ENCODE peak calls at places on chromosomes 7 and 10, in five cellular contexts. G, K, M, Y and N are unnamed samples.

GRCh38 chr10:92124524-92125168 is 166.2 kb downstream of the CPEB3 start:
- DNase-seq in M (no peak), Y (no peak), G (no peak), K (peak; percentile 65), N (no peak)

GRCh38 chr7:73521636-73522080 is 435 bp downstream of the BAZ1B start:
- DNase-seq in Y (no peak), G (peak; percentile 84), M (no peak), K (no peak), N (peak; percentile 85)

GRCh38 chr7:117154721-117155120 is 168.1 kb downstream of the WNT2 start:
- DNase-seq in M (no peak), K (no peak), G (no peak), Y (no peak), N (no peak)

GRCh38 chr10:83871486-83872081 is 267.7 kb upstream of the GHITM start:
- DNase-seq in Y (peak; percentile 33), G (peak; percentile 76), K (peak; percentile 59), M (peak; percentile 61), N (peak; percentile 74)

GRCh38 chr10:133461841-133462240 is 8.1 kb downstream of the SCART1 start:
- DNase-seq in K (no peak), Y (no peak), G (no peak), M (no peak), N (no peak)

GRCh38 chr10:97689637-97690036 is 2.6 kb upstream of the AVPI1 start:
- DNase-seq in Y (no peak), G (no peak), K (peak; percentile 94), M (no peak), N (no peak)

GRCh38 chr7:98352621-98353020 is 48.3 kb downstream of the BAIAP2L1 start:
- DNase-seq in M (no peak), G (no peak), K (peak; percentile 53), Y (no peak), N (no peak)

GRCh38 chr7:138987686-138988085 is 6.5 kb upstream of the KIAA1549 start:
- DNase-seq in Y (no peak), G (no peak), M (no peak), K (no peak), N (no peak)

GRCh38 chr7:102849079-102849478 is 63.7 kb upstream of the LRRC17 start:
- DNase-seq in K (no peak), Y (no peak), M (no peak), G (no peak), N (no peak)

GRCh38 chr7:2876031-2876862 is 32.1 kb upstream of the GNA12 start:
- DNase-seq in K (peak; percentile 86), Y (no peak), M (no peak), G (no peak), N (no peak)

GRCh38 chr10:110638319-110638718 is 5.8 kb upstream of the RBM20 start:
- DNase-seq in G (no peak), Y (no peak), K (no peak), M (no peak), N (no peak)

GRCh38 chr10:18583575-18584270 is 67.7 kb downstream of the NSUN6 start:
- DNase-seq in M (peak; percentile 14), K (no peak), G (no peak), Y (no peak), N (no peak)

GRCh38 chr10:21202766-21203457 is 305.8 kb upstream of the NEBL start:
- DNase-seq in G (no peak), Y (no peak), M (no peak), K (no peak), N (no peak)

GRCh38 chr10:119542990-119543813 is 683 bp upstream of the RGS10 start:
- DNase-seq in M (peak; percentile 78), K (peak; percentile 34), Y (peak; percentile 69), G (peak; percentile 77), N (peak; percentile 76)

GRCh38 chr10:27745719-27746363 is at the start of gene MKX:
- DNase-seq in G (peak; percentile 65), K (peak; percentile 38), Y (peak; percentile 37), M (peak; percentile 19), N (peak; percentile 78)
- H3K4me3 ChIP-seq in G (peak within 1 kb of the TSS; percentile 23), K (peak within 1 kb of the TSS; percentile 27), Y (peak within 1 kb of the TSS; percentile 80), M (no peak within 1 kb of the TSS), N (peak within 1 kb of the TSS; percentile 36)

GRCh38 chr7:127532151-127532550 is 53.2 kb downstream of the GCC1 start:
- DNase-seq in G (no peak), Y (no peak), K (no peak), M (no peak), N (no peak)

GRCh38 chr7:127532736-127533135 is 52.7 kb downstream of the GCC1 start:
- DNase-seq in Y (no peak), K (peak; percentile 3), G (no peak), M (no peak), N (no peak)

GRCh38 chr7:127536426-127537152 is 48.8 kb downstream of the GCC1 start:
- DNase-seq in K (no peak), Y (no peak), M (no peak), G (no peak), N (no peak)

GRCh38 chr7:127535546-127536425 is 49.6 kb downstream of the GCC1 start:
- DNase-seq in Y (no peak), G (no peak), M (no peak), K (no peak), N (no peak)

GRCh38 chr7:127534636-127535035 is 50.8 kb downstream of the GCC1 start:
- DNase-seq in M (no peak), Y (no peak), G (no peak), K (no peak), N (no peak)
- H3K27ac ChIP-seq in M (no peak overlapping the region), Y (no peak overlapping the region), G (no peak overlapping the region), K (no peak overlapping the region), N (no peak overlapping the region)

GRCh38 chr10:128896964-128897363 is 570.1 kb upstream of the MGMT start:
- DNase-seq in K (no peak), M (no peak), Y (no peak), G (no peak), N (no peak)
- H3K27me3 ChIP-seq in K (no peaks in the 10 kb centered on the region), M (no peaks in the 10 kb centered on the region), Y (no peaks in the 10 kb centered on the region), G (no peaks in the 10 kb centered on the region), N (peaks cover 4% of the 10 kb centered on the region)

GRCh38 chr7:123746055-123746454 is 2.7 kb downstream of the WASL start:
- DNase-seq in K (no peak), G (no peak), M (no peak), Y (no peak), N (no peak)
- H3K4me3 ChIP-seq in K (no peak overlapping the region), G (no peak overlapping the region), M (peak overlapping the region; percentile 95), Y (no peak overlapping the region), N (peak overlapping the region; percentile 76)

GRCh38 chr7:48096273-48096672 is 7.2 kb downstream of the UPP1 start:
- DNase-seq in G (no peak), M (peak; percentile 78), Y (no peak), K (no peak), N (no peak)
- H3K27ac ChIP-seq in G (no peak overlapping the region), M (peak overlapping the region; percentile 75), Y (peak overlapping the region; percentile 27), K (no peak overlapping the region), N (peak overlapping the region; percentile 55)

DNA sequence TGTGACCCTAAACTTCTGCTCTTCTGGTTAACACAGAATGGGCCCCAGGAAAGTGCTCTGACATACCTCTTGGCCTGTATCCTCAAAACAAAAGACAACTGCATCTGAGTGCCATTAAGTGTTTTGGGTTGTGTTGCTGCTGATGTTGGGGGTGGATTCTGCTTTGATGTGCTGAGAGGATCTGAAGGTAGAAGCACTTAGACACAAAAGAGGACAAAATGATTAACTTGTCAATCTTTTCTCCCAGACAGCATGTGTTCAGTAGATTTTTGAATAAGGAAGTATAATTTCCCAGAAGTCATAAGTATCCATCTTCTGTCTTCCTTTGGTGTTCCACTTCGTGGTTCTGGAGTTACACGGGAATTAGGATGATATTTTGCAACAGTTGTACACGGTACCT is 16.1 kb upstream of the TMEM178B start:
- DNase-seq in K (no peak), Y (no peak), M (no peak), G (no peak), N (no peak)
- H3K27me3 ChIP-seq in K (no peaks in the 10 kb centered on the region), Y (no peaks in the 10 kb centered on the region), M (peaks cover 9% of the 10 kb centered on the region), G (no peaks in the 10 kb centered on the region), N (no peaks in the 10 kb centered on the region)

GRCh38 chr10:72328045-72328828 is 26.5 kb downstream of the DNAJB12 start:
- DNase-seq in M (no peak), Y (no peak), K (peak; percentile 52), G (peak; percentile 86), N (peak; percentile 83)
- H3K4me3 ChIP-seq in M (no peak overlapping the region), Y (peak overlapping the region; percentile 22), K (no peak overlapping the region), G (no peak overlapping the region), N (no peak overlapping the region)